ENCODE peak calls at places on chromosomes 3 and 15, in five cellular contexts. One of them, this sample, is unnamed.

GRCh38 chr15:90036806-90037509 is 35.8 kb downstream of the ZNF710 start:
- DNase-seq in fibroblast of pulmonary artery: no peak
- DNase-seq in activated CD8-positive, alpha-beta memory T cell treated with anti-CD3 and anti-CD28 coated beads, Interleukin-2, amount 50 U/mL, for 48 hours: no peak
- DNase-seq in CD4-positive, CD25-positive, alpha-beta regulatory T cell: no peak
- DNase-seq in COR-L47: no peak
- DNase-seq in this sample: no peak

GRCh38 chr3:187125319-187126031 is 13.8 kb downstream of the RPL39L start:
- DNase-seq in CD4-positive, CD25-positive, alpha-beta regulatory T cell: no peak
- DNase-seq in fibroblast of pulmonary artery: no peak
- DNase-seq in activated CD8-positive, alpha-beta memory T cell treated with anti-CD3 and anti-CD28 coated beads, Interleukin-2, amount 50 U/mL, for 48 hours: no peak
- DNase-seq in COR-L47: no peak
- DNase-seq in this sample: no peak

GRCh38 chr3:61117045-61117898 is 134.0 kb downstream of the FHIT start:
- DNase-seq in activated CD8-positive, alpha-beta memory T cell treated with anti-CD3 and anti-CD28 coated beads, Interleukin-2, amount 50 U/mL, for 48 hours: no peak
- DNase-seq in CD4-positive, CD25-positive, alpha-beta regulatory T cell: no peak
- DNase-seq in COR-L47: no peak
- DNase-seq in fibroblast of pulmonary artery: no peak
- DNase-seq in this sample: peak

GRCh38 chr15:46616033-46616432 is 981.2 kb downstream of the SQOR start:
- DNase-seq in COR-L47: no peak
- DNase-seq in activated CD8-positive, alpha-beta memory T cell treated with anti-CD3 and anti-CD28 coated beads, Interleukin-2, amount 50 U/mL, for 48 hours: no peak
- DNase-seq in CD4-positive, CD25-positive, alpha-beta regulatory T cell: no peak
- DNase-seq in fibroblast of pulmonary artery: no peak
- DNase-seq in this sample: no peak

GRCh38 chr3:12708584-12709192 is 44.8 kb upstream of the RAF1 start:
- DNase-seq in COR-L47: no peak
- DNase-seq in activated CD8-positive, alpha-beta memory T cell treated with anti-CD3 and anti-CD28 coated beads, Interleukin-2, amount 50 U/mL, for 48 hours: no peak
- DNase-seq in CD4-positive, CD25-positive, alpha-beta regulatory T cell: no peak
- DNase-seq in fibroblast of pulmonary artery: peak
- DNase-seq in this sample: no peak

GRCh38 chr15:63090502-63091286 is 31.0 kb upstream of the LACTB start:
- DNase-seq in fibroblast of pulmonary artery: no peak
- DNase-seq in COR-L47: no peak
- DNase-seq in activated CD8-positive, alpha-beta memory T cell treated with anti-CD3 and anti-CD28 coated beads, Interleukin-2, amount 50 U/mL, for 48 hours: no peak
- DNase-seq in CD4-positive, CD25-positive, alpha-beta regulatory T cell: no peak
- DNase-seq in this sample: no peak

GRCh38 chr3:37921025-37921424 is 59.3 kb downstream of the CTDSPL start:
- DNase-seq in fibroblast of pulmonary artery: no peak
- DNase-seq in activated CD8-positive, alpha-beta memory T cell treated with anti-CD3 and anti-CD28 coated beads, Interleukin-2, amount 50 U/mL, for 48 hours: no peak
- DNase-seq in COR-L47: no peak
- DNase-seq in CD4-positive, CD25-positive, alpha-beta regulatory T cell: no peak
- DNase-seq in this sample: no peak

GRCh38 chr3:105867690-105868449 is 942 bp downstream of the CBLB start:
- DNase-seq in CD4-positive, CD25-positive, alpha-beta regulatory T cell: no peak
- DNase-seq in activated CD8-positive, alpha-beta memory T cell treated with anti-CD3 and anti-CD28 coated beads, Interleukin-2, amount 50 U/mL, for 48 hours: no peak
- DNase-seq in COR-L47: no peak
- DNase-seq in fibroblast of pulmonary artery: peak
- DNase-seq in this sample: no peak

GRCh38 chr15:77864211-77865105 is 213.1 kb downstream of the TBC1D2B start:
- DNase-seq in fibroblast of pulmonary artery: no peak
- DNase-seq in COR-L47: no peak
- DNase-seq in activated CD8-positive, alpha-beta memory T cell treated with anti-CD3 and anti-CD28 coated beads, Interleukin-2, amount 50 U/mL, for 48 hours: no peak
- DNase-seq in CD4-positive, CD25-positive, alpha-beta regulatory T cell: no peak
- DNase-seq in this sample: no peak

GRCh38 chr3:129501630-129502029 is 26.8 kb upstream of the RHO start:
- DNase-seq in activated CD8-positive, alpha-beta memory T cell treated with anti-CD3 and anti-CD28 coated beads, Interleukin-2, amount 50 U/mL, for 48 hours: no peak
- DNase-seq in COR-L47: no peak
- DNase-seq in fibroblast of pulmonary artery: no peak
- DNase-seq in CD4-positive, CD25-positive, alpha-beta regulatory T cell: no peak
- DNase-seq in this sample: no peak

GRCh38 chr15:87906444-87906843 is 350.1 kb downstream of the NTRK3 start:
- DNase-seq in CD4-positive, CD25-positive, alpha-beta regulatory T cell: no peak
- DNase-seq in fibroblast of pulmonary artery: no peak
- DNase-seq in activated CD8-positive, alpha-beta memory T cell treated with anti-CD3 and anti-CD28 coated beads, Interleukin-2, amount 50 U/mL, for 48 hours: no peak
- DNase-seq in COR-L47: no peak
- DNase-seq in this sample: no peak